ENCODE peak calls at places on chromosomes 2 and 18, in five cellular contexts. U is heart left ventricle, K is H54, M is A549, Q is lower leg skin. J is an unnamed sample.

GRCh38 chr2:52904511-52904910 is 863.1 kb upstream of the CHAC2 start:
- DNase-seq in U (no peak), K (no peak), Q (no peak), M (no peak), J (no peak)

GRCh38 chr2:219433666-219434467 is 776 bp upstream of the SPEG start:
- DNase-seq in U (no peak), K (no peak), Q (no peak), M (no peak), J (peak)

GRCh38 chr2:46086578-46087070 is 210.6 kb upstream of the EPAS1 start:
- DNase-seq in M (no peak), K (no peak), Q (no peak), U (no peak), J (no peak)

GRCh38 chr2:33131108-33131507 is 184.4 kb downstream of the LTBP1 start:
- DNase-seq in K (no peak), Q (no peak), M (no peak), U (no peak), J (no peak)

GRCh38 chr18:63137999-63138448 is 181.5 kb downstream of the BCL2 start:
- DNase-seq in U (peak), M (no peak), K (no peak), Q (no peak), J (no peak)

GRCh38 chr2:176130153-176130916 is 830 bp downstream of the HOXD8 start:
- DNase-seq in Q (peak), M (peak), U (peak), K (peak), J (peak)

GRCh38 chr2:234980476-234981187 is 28.8 kb downstream of the SH3BP4 start:
- DNase-seq in U (no peak), M (no peak), Q (no peak), K (no peak), J (no peak)

GRCh38 chr2:214651451-214651850 is 158.0 kb downstream of the BARD1 start:
- DNase-seq in U (no peak), K (no peak), M (no peak), Q (no peak), J (no peak)

GRCh38 chr2:219252084-219252483 is 959 bp upstream of the TUBA4B start:
- DNase-seq in U (no peak), M (no peak), K (no peak), Q (no peak), J (no peak)

GRCh38 chr2:118016911-118017310 is 3.0 kb upstream of the CCDC93 start:
- DNase-seq in U (no peak), M (no peak), K (no peak), Q (no peak), J (no peak)

GRCh38 chr2:173076557-173077345 is 1.1 kb downstream of the MAP3K20 start:
- DNase-seq in M (no peak), Q (peak), K (no peak), U (peak), J (peak)

GRCh38 chr2:82875891-82876290 is 1583.2 kb downstream of the SUCLG1 start:
- DNase-seq in K (no peak), M (no peak), U (no peak), Q (no peak), J (peak)

GRCh38 chr2:9826208-9826607 is 17.1 kb upstream of the TAF1B start:
- DNase-seq in U (no peak), K (no peak), Q (no peak), M (no peak), J (no peak)

GRCh38 chr2:142180820-142181533 is 50.2 kb upstream of the LRP1B start:
- DNase-seq in K (peak), M (no peak), U (peak), Q (no peak), J (peak)

GRCh38 chr2:216701544-216701943 is 6.2 kb upstream of the IGFBP5 start:
- DNase-seq in M (no peak), K (no peak), U (no peak), Q (no peak), J (no peak)

GRCh38 chr2:35462226-35462983 is 893.2 kb upstream of the CRIM1 start:
- DNase-seq in M (no peak), Q (no peak), K (no peak), U (no peak), J (no peak)

GRCh38 chr2:19176977-19177376 is 181.4 kb downstream of the OSR1 start:
- DNase-seq in K (no peak), U (no peak), Q (no peak), M (no peak), J (no peak)

GRCh38 chr18:11105463-11105862 is 43.9 kb downstream of the PIEZO2 start:
- DNase-seq in Q (no peak), K (no peak), M (no peak), U (no peak), J (no peak)

GRCh38 chr2:215772003-215772402 is 241.3 kb downstream of the MREG start:
- DNase-seq in Q (no peak), K (no peak), M (no peak), U (no peak), J (peak)

GRCh38 chr2:177338177-177338721 is 54.3 kb upstream of the AGPS start:
- DNase-seq in Q (no peak), M (no peak), U (no peak), K (peak), J (no peak)

GRCh38 chr2:3160751-3161330 is 216.8 kb downstream of the EIPR1 start:
- DNase-seq in M (no peak), U (no peak), Q (no peak), K (no peak), J (no peak)

GRCh38 chr18:50679656-50680055 is 119.8 kb downstream of the MAPK4 start:
- DNase-seq in U (no peak), K (no peak), Q (no peak), M (no peak), J (no peak)

GRCh38 chr18:78957140-78957539 is 22.5 kb upstream of the SALL3 start:
- DNase-seq in K (no peak), Q (peak), U (no peak), M (no peak), J (no peak)

GRCh38 chr2:158932246-158932645 is 36.2 kb upstream of the TANC1 start:
- DNase-seq in K (no peak), M (no peak), U (no peak), Q (no peak), J (no peak)

GRCh38 chr2:12059616-12060441 is 313.4 kb downstream of the LPIN1 start:
- DNase-seq in Q (no peak), K (peak), U (no peak), M (no peak), J (peak)

GRCh38 chr2:46852598-46852997 is 63.0 kb downstream of the MCFD2 start:
- DNase-seq in U (no peak), Q (no peak), M (no peak), K (no peak), J (no peak)

GRCh38 chr2:82954868-82955267 is 1504.2 kb downstream of the SUCLG1 start:
- DNase-seq in U (no peak), M (no peak), K (no peak), Q (no peak), J (no peak)

GRCh38 chr2:223297788-223298187 is 245.8 kb downstream of the KCNE4 start:
- DNase-seq in Q (no peak), U (no peak), M (no peak), K (no peak), J (no peak)

GRCh38 chr2:240189686-240190085 is 49.2 kb upstream of the OTOS start:
- DNase-seq in U (no peak), M (no peak), Q (no peak), K (no peak), J (no peak)

GRCh38 chr2:68441994-68442322 is 25.1 kb downstream of the FBXO48 start:
- DNase-seq in Q (no peak), U (no peak), M (no peak), K (no peak), J (no peak)

GRCh38 chr2:206798009-206798408 is 32.6 kb downstream of the FASTKD2 start:
- DNase-seq in K (no peak), M (no peak), U (peak), Q (no peak), J (no peak)

GRCh38 chr2:143284087-143284675 is 155.0 kb downstream of the ARHGAP15 start:
- DNase-seq in Q (no peak), U (no peak), K (peak), M (peak), J (peak)

GRCh38 chr2:106267997-106268396 is 73.9 kb upstream of the UXS1 start:
- DNase-seq in M (no peak), K (no peak), U (no peak), Q (no peak), J (no peak)

GRCh38 chr2:101773137-101773536 is 75.6 kb downstream of the MAP4K4 start:
- DNase-seq in M (no peak), U (no peak), K (no peak), Q (no peak), J (no peak)

GRCh38 chr2:199798881-199799580 is 52.0 kb downstream of the FTCDNL1 start:
- DNase-seq in Q (no peak), K (no peak), U (no peak), M (no peak), J (no peak)

GRCh38 chr2:1623906-1624445 is 120.3 kb downstream of the PXDN start:
- DNase-seq in Q (peak), M (no peak), U (peak), K (no peak), J (no peak)

GRCh38 chr18:13725566-13726227 is 661 bp downstream of the FAM210A start:
- DNase-seq in K (no peak), Q (peak), U (no peak), M (no peak), J (no peak)

GRCh38 chr2:7209776-7210555 is 292.8 kb downstream of the RNF144A start:
- DNase-seq in Q (no peak), M (no peak), U (no peak), K (no peak), J (no peak)

GRCh38 chr2:95068256-95068655 is 42.7 kb downstream of the MAL start:
- DNase-seq in U (no peak), Q (peak), M (no peak), K (no peak), J (no peak)

DNA sequence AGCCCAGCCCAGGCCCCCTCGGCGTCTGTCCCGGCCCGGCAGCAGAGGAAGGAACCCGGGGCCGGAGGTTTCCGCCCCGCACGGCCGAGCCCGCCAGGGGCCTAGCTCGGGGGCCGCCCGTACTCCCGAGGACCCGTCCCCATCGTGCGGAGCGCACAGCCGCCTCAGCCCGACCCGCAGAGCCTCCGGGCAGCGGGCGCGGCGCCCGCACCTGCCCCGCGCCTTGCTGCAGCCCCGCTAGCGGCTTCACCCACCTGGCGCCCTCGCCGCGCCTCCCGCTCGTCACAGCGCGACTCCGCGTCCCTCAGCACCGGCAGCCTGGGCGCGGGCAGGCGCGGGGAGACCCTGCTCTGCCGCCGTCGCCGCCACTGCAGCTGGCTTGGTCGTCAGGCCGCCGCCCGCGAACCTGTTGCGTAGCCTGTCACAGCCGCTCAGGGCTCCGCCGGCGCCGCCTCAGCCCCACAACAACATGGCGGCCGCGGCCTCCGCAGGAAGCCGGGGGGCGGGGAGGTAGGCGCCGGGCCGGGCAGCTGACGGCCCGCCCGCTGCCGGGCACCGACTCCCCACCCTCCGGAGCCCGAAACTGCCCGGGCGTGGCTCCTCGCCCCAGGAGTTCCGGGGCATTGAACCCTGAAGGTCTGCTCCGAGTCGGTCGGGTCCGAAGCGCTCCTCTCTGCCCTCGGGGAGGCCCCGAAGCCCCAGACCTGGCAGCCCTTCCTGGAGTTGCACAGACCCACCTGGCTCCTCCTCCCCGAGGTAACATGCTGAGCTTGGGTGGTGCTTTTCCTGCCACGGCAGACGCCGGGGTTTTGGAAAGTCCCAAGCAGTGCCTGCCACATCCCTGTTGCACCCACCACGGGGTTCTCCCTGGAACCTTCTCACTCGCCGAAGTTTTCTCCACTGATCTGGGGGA is at the start of gene ITSN2:
- DNase-seq in M (peak), U (peak), K (peak), Q (peak), J (peak)
- TF ChIP-seq POLR2A in M (peak), U (no peak), K (peak), Q (no peak), J (peak)

GRCh38 chr18:9914584-9915290 is 921 bp downstream of the VAPA start:
- DNase-seq in K (peak), Q (peak), U (peak), M (peak), J (peak)

GRCh38 chr18:9915291-9916066 is 1.7 kb downstream of the VAPA start:
- DNase-seq in K (no peak), Q (no peak), M (no peak), U (no peak), J (no peak)

GRCh38 chr18:9913151-9913525 is 678 bp upstream of the VAPA start:
- DNase-seq in Q (no peak), K (no peak), U (no peak), M (no peak), J (no peak)

GRCh38 chr18:9914334-9914583 is 443 bp downstream of the VAPA start:
- DNase-seq in Q (no peak), M (no peak), K (no peak), U (no peak), J (no peak)

DNA sequence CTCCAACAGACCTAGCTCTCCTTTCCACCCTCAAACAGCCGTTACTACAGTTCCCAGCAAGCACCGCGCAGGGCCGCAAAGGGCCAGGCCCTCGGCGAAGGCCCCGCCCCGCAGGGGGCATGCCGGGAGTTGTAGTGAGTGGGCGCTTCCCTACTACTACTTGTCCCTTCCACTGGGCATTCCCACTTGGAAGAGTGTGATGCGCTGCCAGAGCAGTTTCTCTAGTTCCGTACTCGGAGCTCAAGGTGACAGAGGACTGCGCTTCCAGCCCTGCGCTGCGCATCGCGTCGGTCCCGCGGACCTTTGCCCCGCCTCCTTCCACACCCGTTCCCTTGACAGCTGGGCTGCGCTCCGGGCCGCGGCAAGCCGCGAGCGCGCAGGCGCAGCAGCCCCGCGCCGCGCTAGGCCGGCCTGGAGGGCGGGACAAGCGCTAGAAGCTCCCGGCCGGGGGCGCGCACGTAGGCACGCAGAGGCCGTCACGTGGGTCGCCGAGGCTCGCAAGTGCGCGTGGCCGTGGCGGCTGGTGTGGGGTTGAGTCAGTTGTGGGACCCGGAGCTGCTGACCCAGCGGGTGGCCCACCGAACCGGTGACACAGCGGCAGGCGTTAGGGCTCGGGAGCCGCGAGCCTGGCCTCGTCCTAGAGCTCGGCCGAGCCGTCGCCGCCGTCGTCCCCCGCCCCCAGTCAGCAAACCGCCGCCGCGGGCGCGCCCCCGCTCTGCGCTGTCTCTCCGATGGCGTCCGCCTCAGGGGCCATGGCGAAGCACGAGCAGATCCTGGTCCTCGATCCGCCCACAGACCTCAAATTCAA is at the start of gene VAPA:
- DNase-seq in M (peak), Q (peak), K (peak), U (peak), J (peak)
- TF ChIP-seq POLR2A in M (peak), Q (no peak), K (peak), U (no peak), J (peak)

GRCh38 chr2:100623921-100624320 is 61.1 kb downstream of the PDCL3 start:
- DNase-seq in K (no peak), U (no peak), M (no peak), Q (no peak), J (no peak)
- TF ChIP-seq POLR2A in K (no peak), U (no peak), M (no peak), Q (no peak), J (no peak)

GRCh38 chr2:17816396-17817245 is at the start of gene MSGN1:
- DNase-seq in K (no peak), Q (no peak), U (no peak), M (no peak), J (no peak)

GRCh38 chr2:17813015-17813741 is 3.1 kb upstream of the MSGN1 start:
- DNase-seq in M (no peak), U (no peak), Q (no peak), K (no peak), J (no peak)

GRCh38 chr2:17813742-17814458 is 2.4 kb upstream of the MSGN1 start:
- DNase-seq in U (peak), M (no peak), Q (no peak), K (no peak), J (no peak)

GRCh38 chr2:17814601-17815000 is 1.7 kb upstream of the MSGN1 start:
- DNase-seq in U (no peak), K (no peak), M (no peak), Q (no peak), J (no peak)

DNA sequence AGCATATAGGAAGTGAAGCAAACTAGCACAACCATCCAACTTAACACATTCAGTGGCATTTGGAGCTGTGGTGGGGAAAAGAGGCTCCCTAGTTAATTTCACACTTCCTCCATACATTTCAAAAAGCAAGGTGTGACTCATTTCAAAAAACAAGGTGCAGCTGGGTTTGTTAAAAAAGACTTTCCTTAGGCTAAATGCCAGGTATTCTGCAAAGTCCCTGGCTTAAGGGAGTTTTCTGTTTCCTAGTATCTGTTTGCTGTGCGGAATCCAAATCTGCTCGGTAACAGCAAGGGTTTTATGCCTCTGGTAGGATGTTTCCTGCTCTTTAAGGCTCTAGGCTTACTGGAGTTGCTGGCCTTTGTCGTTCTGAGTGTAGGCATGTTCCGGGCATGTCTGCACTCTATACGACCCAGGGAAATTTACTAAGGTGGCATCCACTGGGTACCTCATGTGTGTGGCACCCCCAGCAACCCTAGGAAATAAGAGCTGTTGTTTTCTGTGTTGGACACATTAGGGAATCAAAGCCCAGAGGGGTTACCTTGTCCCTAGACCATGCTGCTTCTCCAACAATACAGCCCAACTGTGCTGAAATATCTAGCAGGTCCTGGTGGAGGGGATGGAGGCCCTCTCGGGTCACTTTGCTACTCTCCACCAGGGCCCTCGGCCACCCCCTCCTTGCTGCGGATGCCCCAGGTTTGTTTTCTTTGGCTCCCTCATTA is 635 bp upstream of the MSGN1 start:
- DNase-seq in M (no peak), U (no peak), K (no peak), Q (no peak), J (no peak)
- TF ChIP-seq POLR2A in M (no peak), U (no peak), K (no peak), Q (no peak), J (no peak)